ENCODE peak calls at places on chromosomes 2 and 18, in five cellular contexts. X, E, C, I and N are unnamed samples. For H3K36me3, the result is how much of the 10 kb centered on the place peaks cover.

GRCh38 chr2:235533616-235534385 is 40.0 kb downstream of the AGAP1 start:
- DNase-seq in I (no peak), E (no peak), C (no peak), X (no peak), N (no peak)

GRCh38 chr2:221133941-221134340 is 438.2 kb downstream of the EPHA4 start:
- DNase-seq in E (no peak), X (no peak), I (no peak), C (no peak), N (no peak)

GRCh38 chr2:191521608-191522208 is 156.2 kb upstream of the NABP1 start:
- DNase-seq in C (peak), E (peak), I (peak), X (no peak), N (no peak)

GRCh38 chr2:109499549-109499948 is 114.2 kb downstream of the SEPTIN10 start:
- DNase-seq in I (peak), E (no peak), X (no peak), C (no peak), N (no peak)

GRCh38 chr2:191231995-191232394 is 13.2 kb upstream of the MYO1B start:
- DNase-seq in I (peak), C (peak), X (no peak), E (peak), N (no peak)

GRCh38 chr18:51614033-51614432 is 416.6 kb upstream of the MEX3C start:
- DNase-seq in I (peak), E (peak), C (no peak), X (no peak), N (no peak)

GRCh38 chr2:107785756-107786155 is 40.9 kb upstream of the RGPD4 start:
- DNase-seq in X (no peak), I (no peak), E (no peak), C (no peak), N (no peak)

GRCh38 chr18:54100920-54101319 is 123.5 kb downstream of the MBD2 start:
- DNase-seq in E (no peak), X (no peak), C (no peak), I (no peak), N (no peak)

GRCh38 chr2:59301466-59302402 is 1060.6 kb upstream of the FANCL start:
- DNase-seq in X (no peak), C (peak), E (peak), I (peak), N (peak)

GRCh38 chr2:55099878-55100820 is 49.9 kb upstream of the RTN4 start:
- DNase-seq in I (no peak), X (no peak), E (peak), C (peak), N (no peak)
- H3K36me3 ChIP-seq in I (under half), X (under half), E (under half), C (under half), N (under half)

GRCh38 chr2:226794077-226794670 is 5.4 kb downstream of the IRS1 start:
- DNase-seq in I (no peak), X (no peak), C (peak), E (peak), N (no peak)

GRCh38 chr2:226793615-226794014 is 6.0 kb downstream of the IRS1 start:
- DNase-seq in I (no peak), C (peak), E (no peak), X (no peak), N (no peak)

GRCh38 chr2:226791487-226792081 is 8.0 kb downstream of the IRS1 start:
- DNase-seq in C (peak), E (peak), X (peak), I (peak), N (peak)

GRCh38 chr2:226791056-226791486 is 8.5 kb downstream of the IRS1 start:
- DNase-seq in C (peak), E (peak), X (no peak), I (peak), N (no peak)

DNA sequence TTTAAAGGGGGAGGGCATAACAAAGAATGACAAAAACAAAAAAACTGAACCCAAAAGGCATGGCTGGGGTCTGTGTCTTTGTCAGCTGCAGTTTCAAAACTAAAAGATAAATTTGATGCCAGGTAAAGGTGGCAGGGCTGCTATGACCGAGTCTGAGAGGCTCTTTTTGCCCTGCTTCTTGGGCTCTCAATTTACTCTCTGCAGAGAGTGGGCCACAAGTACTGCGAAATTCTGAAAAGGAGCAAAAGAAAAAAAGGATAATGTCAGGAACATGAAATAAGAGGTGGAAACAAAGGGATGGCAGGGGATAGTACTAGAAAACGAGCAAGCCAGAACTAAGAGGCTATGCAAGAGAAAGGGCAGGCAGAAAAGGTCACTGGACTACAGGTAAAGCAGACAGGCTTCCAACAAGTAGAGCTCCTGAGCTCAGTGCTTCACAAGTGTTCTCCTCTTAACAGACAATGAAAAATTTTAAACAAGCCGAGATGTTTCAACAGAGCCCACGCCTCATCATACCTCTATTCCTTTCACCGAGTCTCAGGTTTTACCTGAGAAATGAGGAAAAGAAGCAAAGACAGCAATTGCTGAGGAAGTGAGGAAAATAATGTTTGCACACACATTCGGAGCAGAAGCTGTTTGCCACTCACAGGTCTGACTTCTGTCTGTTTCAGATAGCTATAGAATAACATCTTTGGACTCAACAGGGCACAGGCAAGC is 7.3 kb downstream of the IRS1 start:
- DNase-seq in I (no peak), E (no peak), X (no peak), C (peak), N (no peak)
- H3K4ac ChIP-seq in I (peak), E (peak), X (peak), C (peak), N (no peak)

DNA sequence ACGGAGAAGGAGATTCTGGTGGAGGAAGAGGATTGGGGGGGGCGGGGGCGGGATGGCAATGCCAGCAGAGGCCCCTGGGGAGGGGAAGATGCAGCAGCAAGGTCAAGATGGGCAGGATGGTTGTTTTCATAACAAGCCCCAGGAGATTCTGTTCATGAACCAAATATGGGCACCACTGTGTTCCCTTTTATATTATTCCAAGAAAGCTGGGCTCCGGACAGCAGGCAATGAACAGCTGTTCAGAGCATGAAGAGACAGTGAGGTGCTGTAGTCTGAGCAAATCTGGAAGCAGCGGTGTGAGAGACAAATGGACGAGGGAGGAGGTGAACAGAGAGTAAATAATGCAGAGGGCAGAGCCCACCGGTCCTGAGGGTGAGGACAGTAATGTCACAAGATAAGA is 20.0 kb downstream of the UXS1 start:
- DNase-seq in E (no peak), C (no peak), X (no peak), I (no peak), N (no peak)
- H4K91ac ChIP-seq in E (no peak), C (no peak), X (no peak), I (no peak), N (no peak)

DNA sequence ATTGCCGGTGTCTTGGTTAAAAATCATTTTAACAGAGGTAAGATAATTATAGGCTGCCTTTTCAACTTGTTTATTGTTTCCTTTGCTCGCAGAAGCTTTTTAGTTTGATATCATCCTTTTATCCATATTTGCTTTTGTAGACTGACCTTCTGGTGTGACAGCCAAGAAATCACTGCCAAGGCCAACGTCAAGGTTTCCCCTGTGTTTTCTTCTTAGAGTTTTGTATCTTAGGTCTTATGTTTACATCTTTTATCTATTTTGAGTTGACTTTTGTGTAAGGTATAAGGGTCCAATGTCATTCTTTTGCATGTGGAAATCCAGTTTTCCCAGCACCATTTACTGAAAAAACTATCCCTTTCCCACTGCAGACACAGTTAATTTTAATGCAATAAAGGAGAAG is 129.0 kb upstream of the ZFP36L2 start:
- DNase-seq in E (no peak), I (no peak), C (no peak), X (no peak), N (no peak)
- H3K36me3 ChIP-seq in E (under half), I (under half), C (under half), X (under half), N (under half)

GRCh38 chr2:199455533-199456382 is 2.0 kb downstream of the SATB2 start:
- DNase-seq in E (no peak), C (peak), X (peak), I (peak), N (peak)
- H3K4ac ChIP-seq in E (no peak), C (peak), X (no peak), I (no peak), N (no peak)